ENCODE peak calls at places on chromosomes 4 and X, in nine cellular contexts. C is Ammon's horn; K is BE2C; Y is stimulated activated CD4-positive, alpha-beta T cell treated with anti-CD3 and anti-CD28 coated beads, Interleukin-2, amount 100 ng/mL, for 24 hours; P is RPMI7951; L is germinal center; G is GOT3; Z is left ventricle myocardium superior; R is NCI-H2029 treated with DMSO at 0.1 percent for 48 hours. T is an unnamed sample.

GRCh38 chr4:72430050-72430449 is 139.0 kb downstream of the ADAMTS3 start:
- DNase-seq in K (no peak), R (no peak), G (no peak), C (no peak), Y (no peak), P (peak; percentile 53), L (no peak), Z (no peak), T (no peak)

GRCh38 chrX:49876750-49877149 is 2.5 kb upstream of the USP27X start:
- DNase-seq in Y (no peak), L (peak; percentile 40), R (peak; percentile 4), G (no peak), K (peak; percentile 26), C (peak; percentile 42), Z (no peak), P (peak; percentile 36), T (no peak)

GRCh38 chr4:168560184-168560834 is 63.5 kb downstream of the PALLD start:
- DNase-seq in Z (no peak), C (no peak), L (no peak), P (peak; percentile 42), R (peak; percentile 96), Y (no peak), K (no peak), G (no peak), T (no peak)

GRCh38 chr4:105944535-105944934 is 49.3 kb downstream of the NPNT start:
- DNase-seq in G (no peak), Z (no peak), L (no peak), C (no peak), R (no peak), Y (no peak), P (peak; percentile 15), K (no peak), T (no peak)

GRCh38 chr4:108043536-108043935 is 53.8 kb downstream of the HADH start:
- DNase-seq in L (no peak), G (no peak), K (no peak), C (no peak), Z (no peak), Y (no peak), P (peak; percentile 64), R (peak; percentile 46), T (no peak)

GRCh38 chr4:15420642-15421041 is 7.2 kb upstream of the C1QTNF7 start:
- DNase-seq in G (no peak), Y (no peak), L (no peak), K (no peak), P (peak; percentile 87), Z (no peak), C (peak; percentile 73), R (no peak), T (no peak)

GRCh38 chr4:145528601-145529000 is 46.9 kb downstream of the SMAD1 start:
- DNase-seq in K (no peak), C (no peak), Y (no peak), Z (no peak), L (no peak), G (no peak), P (no peak), R (no peak), T (no peak)

GRCh38 chr4:128455480-128455879 is 167.9 kb upstream of the PGRMC2 start:
- DNase-seq in P (no peak), R (no peak), L (no peak), Y (no peak), C (no peak), G (no peak), Z (no peak), K (no peak), T (no peak)

GRCh38 chr4:6991771-6992557 is 51.2 kb upstream of the TADA2B start:
- DNase-seq in G (peak; percentile 20), L (no peak), Z (no peak), Y (no peak), C (peak; percentile 77), P (peak; percentile 95), K (peak; percentile 21), R (no peak), T (no peak)

GRCh38 chr4:184617611-184618196 is 31.5 kb downstream of the CASP3 start:
- DNase-seq in K (peak; percentile 16), P (no peak), R (no peak), Z (no peak), G (no peak), C (no peak), Y (no peak), L (no peak), T (no peak)

GRCh38 chrX:148865237-148865636 is 364.8 kb downstream of the AFF2 start:
- DNase-seq in C (no peak), K (no peak), Y (no peak), R (no peak), G (no peak), L (no peak), Z (no peak), P (no peak), T (no peak)

GRCh38 chr4:15396157-15396800 is 31.6 kb upstream of the C1QTNF7 start:
- DNase-seq in Z (peak; percentile 37), L (peak; percentile 57), G (peak; percentile 2), K (peak; percentile 60), P (peak; percentile 62), R (no peak), C (peak; percentile 49), Y (peak; percentile 61), T (no peak)

GRCh38 chr4:26400140-26400539 is 79.3 kb downstream of the RBPJ start:
- DNase-seq in P (no peak), L (no peak), Z (no peak), Y (no peak), C (no peak), R (no peak), G (no peak), K (no peak), T (no peak)

GRCh38 chr4:4533461-4534169 is 8.2 kb downstream of the STX18 start:
- DNase-seq in G (no peak), Y (no peak), K (no peak), R (no peak), L (no peak), Z (no peak), C (no peak), P (no peak), T (no peak)

GRCh38 chrX:19541931-19542330 is 26.6 kb upstream of the MAP3K15 start:
- DNase-seq in P (no peak), K (no peak), L (no peak), C (no peak), G (no peak), Y (no peak), R (no peak), Z (no peak), T (no peak)

GRCh38 chr4:159360549-159360948 is 257.7 kb downstream of the RAPGEF2 start:
- DNase-seq in Z (no peak), K (no peak), P (peak; percentile 76), Y (no peak), C (no peak), L (no peak), G (no peak), R (no peak), T (no peak)